ENCODE peak calls at places on chromosomes 11 and 22, in seven cellular contexts. W, C, K, S, M, Q and V are unnamed samples.

GRCh38 chr22:32701021-32701420 is 100.5 kb upstream of the TIMP3 start:
- DNase-seq in K (no peak), M (no peak), Q (no peak), C (peak; percentile 76), S (no peak), W (no peak), V (no peak)

GRCh38 chr11:127105578-127105977 is 105.0 kb upstream of the KIRREL3 start:
- DNase-seq in M (no peak), W (no peak), C (no peak), K (no peak), Q (no peak), S (no peak), V (no peak)

GRCh38 chr11:26626346-26626745 is 54.3 kb upstream of the MUC15 start:
- DNase-seq in K (no peak), Q (no peak), W (no peak), M (no peak), C (peak; percentile 59), S (no peak), V (no peak)

GRCh38 chr22:19042285-19043110 is 79.7 kb downstream of the DGCR2 start:
- DNase-seq in K (no peak), W (no peak), M (no peak), S (no peak), C (no peak), Q (no peak), V (no peak)

GRCh38 chr11:27229511-27230174 is 133.4 kb downstream of the CCDC34 start:
- DNase-seq in M (no peak), Q (no peak), C (no peak), K (no peak), W (no peak), S (no peak), V (no peak)

GRCh38 chr11:108121274-108122155 is at the start of gene ACAT1:
- DNase-seq in Q (peak; percentile 99), M (peak; percentile 99), W (peak; percentile 99), K (peak; percentile 73), S (peak; percentile 100), C (peak; percentile 89), V (peak; percentile 94)

GRCh38 chr11:68374531-68374930 is 62.1 kb downstream of the LRP5 start:
- DNase-seq in W (no peak), S (no peak), K (no peak), M (no peak), C (no peak), Q (no peak), V (no peak)

GRCh38 chr11:85182437-85183109 is 444.6 kb downstream of the DLG2 start:
- DNase-seq in Q (no peak), S (no peak), K (peak; percentile 6), C (peak; percentile 20), M (no peak), W (no peak), V (no peak)

GRCh38 chr11:94853836-94854235 is 85.7 kb downstream of the AMOTL1 start:
- DNase-seq in M (no peak), Q (no peak), W (no peak), S (no peak), K (no peak), C (no peak), V (no peak)

GRCh38 chr11:134333951-134334350 is 2.2 kb downstream of the GLB1L2 start:
- DNase-seq in K (no peak), Q (no peak), C (no peak), W (no peak), S (no peak), M (no peak), V (no peak)

GRCh38 chr22:38802671-38803121 is 8.8 kb upstream of the DNAL4 start:
- DNase-seq in M (no peak), W (peak; percentile 35), S (no peak), K (peak; percentile 79), C (peak; percentile 96), Q (peak; percentile 38), V (no peak)

GRCh38 chr11:125950696-125951645 is 5.1 kb downstream of the VSIG10L2 start:
- DNase-seq in W (no peak), M (peak; percentile 74), K (no peak), C (peak; percentile 91), S (no peak), Q (peak; percentile 73), V (no peak)

GRCh38 chr11:12901874-12902481 is 107.1 kb upstream of the RASSF10 start:
- DNase-seq in S (no peak), Q (no peak), C (no peak), K (no peak), M (no peak), W (no peak), V (no peak)

GRCh38 chr11:15761235-15761634 is 595.1 kb downstream of the SOX6 start:
- DNase-seq in W (no peak), S (no peak), Q (no peak), C (no peak), K (no peak), M (no peak), V (no peak)

GRCh38 chr22:20807315-20807752 is 33.4 kb downstream of the SERPIND1 start:
- DNase-seq in C (peak; percentile 82), K (peak; percentile 69), Q (no peak), W (no peak), M (no peak), S (peak; percentile 20), V (no peak)

GRCh38 chr22:33867118-33867863 is 53.0 kb downstream of the LARGE1 start:
- DNase-seq in C (peak; percentile 80), S (no peak), Q (no peak), W (peak; percentile 35), M (no peak), K (no peak), V (no peak)

GRCh38 chr11:128776434-128777284 is 82.8 kb downstream of the FLI1 start:
- DNase-seq in K (peak; percentile 41), S (peak; percentile 84), C (peak; percentile 47), W (peak; percentile 49), M (peak; percentile 76), Q (peak; percentile 76), V (peak; percentile 13)

DNA sequence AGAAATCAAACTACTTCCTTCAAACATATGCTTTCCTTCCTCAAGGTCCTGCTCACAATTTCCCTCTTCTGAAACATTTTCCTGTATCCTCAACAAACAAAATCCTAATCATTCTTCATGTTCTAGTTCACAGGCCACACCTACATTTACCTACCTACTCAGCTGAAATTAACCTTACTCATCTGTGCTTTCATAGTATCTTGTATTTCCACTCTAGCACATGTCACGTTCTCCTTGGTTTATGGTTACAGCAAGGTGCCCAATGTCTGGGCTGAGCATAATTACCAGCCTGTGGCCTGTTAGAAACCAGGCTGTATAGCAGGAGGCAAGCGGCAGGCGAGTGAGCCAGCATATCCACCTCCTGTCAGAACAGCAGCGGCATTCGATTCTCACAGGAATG is 13.2 kb downstream of the DCUN1D5 start:
- DNase-seq in K (no peak), S (no peak), C (no peak), W (no peak), Q (no peak), M (no peak), V (no peak)
- TF ChIP-seq CTCF in K (no peak), S (no peak), C (no peak), W (no peak), Q (no peak), M (no peak), V (no peak)

GRCh38 chr11:8381871-8382396 is 118.3 kb upstream of the LMO1 start:
- DNase-seq in Q (no peak), C (no peak), S (peak; percentile 35), W (no peak), M (no peak), K (no peak), V (no peak)
- H3K27ac ChIP-seq in Q (no peak overlapping the region), C (no peak overlapping the region), S (no peak overlapping the region), W (no peak overlapping the region), M (no peak overlapping the region), K (no peak overlapping the region), V (no peak overlapping the region)

GRCh38 chr11:50275133-50275532 is 242.5 kb downstream of the OR4C45 start:
- DNase-seq in C (no peak), M (no peak), K (no peak), S (no peak), W (no peak), Q (no peak), V (no peak)

GRCh38 chr11:50278756-50279155 is 246.1 kb downstream of the OR4C45 start:
- DNase-seq in S (no peak), M (no peak), K (no peak), C (no peak), W (no peak), Q (no peak), V (no peak)
- H3K9me3 ChIP-seq in S (no peaks in the 10 kb centered on the region), M (peaks cover 4% of the 10 kb centered on the region), K (no peaks in the 10 kb centered on the region), C (no peaks in the 10 kb centered on the region), W (peaks cover 17% of the 10 kb centered on the region), Q (no peaks in the 10 kb centered on the region), V (no peaks in the 10 kb centered on the region)

GRCh38 chr22:29797351-29797750 is 30.2 kb downstream of the UQCR10 start:
- DNase-seq in K (no peak), C (no peak), M (no peak), W (no peak), Q (no peak), S (no peak), V (no peak)

GRCh38 chr22:29801153-29801552 is 34.0 kb downstream of the UQCR10 start:
- DNase-seq in K (no peak), W (peak; percentile 58), C (no peak), Q (no peak), M (no peak), S (no peak), V (no peak)

GRCh38 chr22:29798801-29799200 is 31.6 kb downstream of the UQCR10 start:
- DNase-seq in M (peak; percentile 31), K (no peak), Q (peak; percentile 36), S (no peak), W (peak; percentile 46), C (no peak), V (no peak)

GRCh38 chr22:29798318-29798717 is 31.1 kb downstream of the UQCR10 start:
- DNase-seq in S (no peak), Q (no peak), C (no peak), W (no peak), K (no peak), M (no peak), V (no peak)

GRCh38 chr22:29799217-29799680 is 32.1 kb downstream of the UQCR10 start:
- DNase-seq in C (peak; percentile 95), W (peak; percentile 95), M (peak; percentile 88), S (peak; percentile 71), Q (peak; percentile 84), K (peak; percentile 78), V (no peak)
- TF ChIP-seq CTCF in C (no peak), W (no peak), M (peak; percentile 42), S (no peak), Q (no peak), K (no peak), V (no peak)

GRCh38 chr11:118341749-118342489 is 586 bp downstream of the CD3D start:
- DNase-seq in Q (no peak), K (no peak), W (no peak), C (no peak), M (no peak), S (no peak), V (peak; percentile 10)
- H3K27ac ChIP-seq in Q (no peak overlapping the region), K (no peak overlapping the region), W (peak overlapping the region; percentile 26), C (no peak overlapping the region), M (no peak overlapping the region), S (no peak overlapping the region), V (peak overlapping the region; percentile 90)